ENCODE peak calls at places on chromosome 21, in four cellular contexts. F is BJ, O is HEK293T, W is endothelial cell. S is an unnamed sample.
A peak's percentile ranks its signal among the peaks of the same experiment; 100 is the strongest.

GRCh38 chr21:46604975-46605758 is at the start of gene S100B:
- DNase-seq in O (no peak), F (no peak), W (no peak), S (no peak)

GRCh38 chr21:16533692-16534407 is 804.1 kb downstream of the USP25 start:
- DNase-seq in F (no peak), O (no peak), W (no peak), S (no peak)

GRCh38 chr21:39788383-39788782 is 43.4 kb downstream of the IGSF5 start:
- DNase-seq in O (peak; percentile 82), F (peak; percentile 31), W (peak; percentile 60), S (peak; percentile 5)

GRCh38 chr21:45404726-45405270 is at the start of gene COL18A1:
- DNase-seq in W (peak; percentile 71), F (no peak), O (peak; percentile 93), S (no peak)

GRCh38 chr21:36395353-36396111 is 10.3 kb downstream of the CHAF1B start:
- DNase-seq in O (no peak), W (no peak), F (no peak), S (no peak)

GRCh38 chr21:17610862-17611261 is 1.8 kb downstream of the BTG3 start:
- DNase-seq in O (no peak), W (no peak), F (no peak), S (no peak)

GRCh38 chr21:23968722-23969647 is 1638.3 kb downstream of the MRPL39 start:
- DNase-seq in W (peak; percentile 66), F (no peak), O (peak; percentile 55), S (no peak)

GRCh38 chr21:30434033-30434631 is 4.1 kb downstream of the KRTAP13-4 start:
- DNase-seq in F (no peak), W (peak; percentile 59), O (peak; percentile 62), S (no peak)

GRCh38 chr21:15552914-15553491 is 176.8 kb upstream of the USP25 start:
- DNase-seq in O (no peak), F (no peak), W (no peak), S (no peak)

GRCh38 chr21:42148097-42148496 is 70.8 kb upstream of the ABCG1 start:
- DNase-seq in F (no peak), W (no peak), O (no peak), S (no peak)

GRCh38 chr21:31476551-31477120 is 132.6 kb upstream of the TIAM1 start:
- DNase-seq in O (no peak), W (no peak), F (no peak), S (no peak)

GRCh38 chr21:30083120-30083945 is 83.3 kb downstream of the CLDN17 start:
- DNase-seq in W (no peak), O (no peak), F (no peak), S (no peak)

GRCh38 chr21:20882462-20883415 is 115.5 kb upstream of the NCAM2 start:
- DNase-seq in F (no peak), O (peak; percentile 26), W (peak; percentile 53), S (no peak)